ENCODE peak calls at places on chromosomes 11 and 22, in seven cellular contexts. R, H, Z, G, V, O and C are unnamed samples.

GRCh38 chr11:17129003-17129402 is 51.5 kb upstream of the RPS13 start:
- DNase-seq in R (no peak), H (peak; percentile 60), Z (peak; percentile 2), G (no peak), V (no peak), O (no peak), C (no peak)

GRCh38 chr11:93585758-93586157 is 42.6 kb upstream of the SMCO4 start:
- DNase-seq in R (no peak), H (peak; percentile 73), Z (peak; percentile 83), G (no peak), V (peak; percentile 40), O (peak; percentile 46), C (no peak)

GRCh38 chr11:9660886-9661285 is 3.0 kb upstream of the SWAP70 start:
- DNase-seq in R (no peak), H (peak; percentile 80), Z (no peak), G (no peak), V (no peak), O (no peak), C (no peak)

GRCh38 chr11:7965386-7965785 is at the start of gene NLRP10:
- DNase-seq in R (no peak), H (peak; percentile 95), Z (peak; percentile 6), G (no peak), V (no peak), O (no peak), C (no peak)

GRCh38 chr11:31641477-31642062 is 132.0 kb downstream of the ELP4 start:
- DNase-seq in R (peak; percentile 17), H (peak; percentile 36), Z (peak; percentile 35), G (peak; percentile 38), V (peak; percentile 64), O (peak; percentile 35), C (peak; percentile 49)

GRCh38 chr11:97740783-97741151 is 1280.0 kb upstream of the CNTN5 start:
- DNase-seq in R (no peak), H (no peak), Z (no peak), G (no peak), V (no peak), O (no peak), C (no peak)

GRCh38 chr22:46336119-46337078 is 885 bp downstream of the TRMU start:
- DNase-seq in R (no peak), H (peak; percentile 8), Z (peak; percentile 45), G (peak; percentile 4), V (peak; percentile 28), O (no peak), C (no peak)

GRCh38 chr11:5151713-5152153 is 2.8 kb downstream of the OR52A1 start:
- DNase-seq in R (no peak), H (no peak), Z (no peak), G (no peak), V (peak; percentile 37), O (no peak), C (no peak)

GRCh38 chr22:46965552-46966494 is 203.4 kb downstream of the TBC1D22A start:
- DNase-seq in R (no peak), H (peak; percentile 7), Z (no peak), G (no peak), V (no peak), O (no peak), C (no peak)

GRCh38 chr11:32045456-32045855 is 45.4 kb upstream of the RCN1 start:
- DNase-seq in R (no peak), H (no peak), Z (no peak), G (no peak), V (no peak), O (no peak), C (no peak)

GRCh38 chr11:112625816-112626215 is 335.4 kb upstream of the NCAM1 start:
- DNase-seq in R (no peak), H (no peak), Z (no peak), G (no peak), V (no peak), O (no peak), C (no peak)

GRCh38 chr22:47357086-47357485 is 594.6 kb downstream of the TBC1D22A start:
- DNase-seq in R (no peak), H (no peak), Z (no peak), G (no peak), V (no peak), O (no peak), C (no peak)

GRCh38 chr11:47399860-47400812 is 8.3 kb upstream of the SLC39A13 start:
- DNase-seq in R (no peak), H (no peak), Z (no peak), G (no peak), V (peak; percentile 76), O (no peak), C (peak; percentile 72)

GRCh38 chr11:120409655-120410054 is 73.4 kb downstream of the ARHGEF12 start:
- DNase-seq in R (no peak), H (peak; percentile 18), Z (no peak), G (no peak), V (no peak), O (no peak), C (no peak)

GRCh38 chr22:41561335-41561734 is 525 bp downstream of the CSDC2 start:
- DNase-seq in R (no peak), H (no peak), Z (no peak), G (no peak), V (peak; percentile 62), O (no peak), C (peak; percentile 54)

DNA sequence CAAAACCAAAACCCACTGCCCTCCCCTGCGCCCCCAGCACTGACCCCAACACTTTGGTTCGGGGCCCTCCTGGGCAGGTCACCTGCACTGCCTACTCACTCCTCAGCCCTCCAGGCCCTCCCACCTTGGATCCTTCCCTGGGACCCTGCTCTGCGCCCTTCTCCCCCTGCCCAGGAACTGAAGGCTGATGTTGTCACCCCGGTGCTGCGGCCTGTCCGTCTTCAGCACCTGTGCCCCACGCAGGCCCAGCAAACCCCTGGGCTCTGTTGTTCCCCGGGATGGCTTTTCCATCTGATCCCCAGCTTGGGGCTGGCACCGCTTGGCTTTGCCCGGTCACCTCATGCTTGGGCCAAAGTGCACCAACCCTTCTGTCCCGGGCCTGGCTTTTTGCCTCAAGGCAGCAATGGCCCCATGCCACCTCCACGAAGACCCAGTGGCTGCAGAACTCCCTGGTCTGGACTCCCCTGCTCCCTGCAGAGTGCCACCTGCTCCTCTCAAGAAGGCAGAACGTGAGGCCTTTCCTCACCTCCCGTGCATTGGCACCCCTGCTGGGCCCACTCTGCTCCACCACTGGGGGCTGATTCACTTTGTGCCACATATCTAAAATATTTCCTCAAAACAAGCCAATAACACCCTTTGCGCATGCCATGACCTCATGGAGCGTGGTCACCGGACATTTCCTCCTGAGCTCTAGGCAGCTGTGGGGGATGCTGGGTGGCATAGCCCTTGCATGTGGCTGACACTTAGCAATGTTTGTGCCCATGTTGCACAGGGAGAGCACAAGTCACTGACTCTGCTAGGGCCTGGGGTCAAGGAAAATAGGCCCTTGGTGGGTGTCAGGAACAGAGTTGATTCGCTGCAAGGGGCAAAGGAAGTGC is 8.8 kb downstream of the PPM1F start:
- DNase-seq in R (no peak), H (no peak), Z (no peak), G (no peak), V (no peak), O (no peak), C (no peak)
- H3K9ac ChIP-seq in R (no peak overlapping the region), H (no peak overlapping the region), Z (peak overlapping the region; percentile 70), G (no peak overlapping the region), V (no peak overlapping the region), O (no peak overlapping the region), C (no peak overlapping the region)

GRCh38 chr11:44530413-44531115 is 34.9 kb upstream of the CD82 start:
- DNase-seq in R (no peak), H (peak; percentile 19), Z (peak; percentile 29), G (no peak), V (peak; percentile 57), O (no peak), C (no peak)
- H2AK5ac ChIP-seq in R (no peak overlapping the region), H (no peak overlapping the region), Z (no peak overlapping the region), G (no peak overlapping the region), V (no peak overlapping the region), O (no peak overlapping the region), C (no peak overlapping the region)

GRCh38 chr11:20457001-20457768 is 69.7 kb downstream of the PRMT3 start:
- DNase-seq in R (no peak), H (no peak), Z (no peak), G (no peak), V (no peak), O (no peak), C (no peak)
- H3K9ac ChIP-seq in R (no peak overlapping the region), H (no peak overlapping the region), Z (no peak overlapping the region), G (no peak overlapping the region), V (no peak overlapping the region), O (no peak overlapping the region), C (no peak overlapping the region)

DNA sequence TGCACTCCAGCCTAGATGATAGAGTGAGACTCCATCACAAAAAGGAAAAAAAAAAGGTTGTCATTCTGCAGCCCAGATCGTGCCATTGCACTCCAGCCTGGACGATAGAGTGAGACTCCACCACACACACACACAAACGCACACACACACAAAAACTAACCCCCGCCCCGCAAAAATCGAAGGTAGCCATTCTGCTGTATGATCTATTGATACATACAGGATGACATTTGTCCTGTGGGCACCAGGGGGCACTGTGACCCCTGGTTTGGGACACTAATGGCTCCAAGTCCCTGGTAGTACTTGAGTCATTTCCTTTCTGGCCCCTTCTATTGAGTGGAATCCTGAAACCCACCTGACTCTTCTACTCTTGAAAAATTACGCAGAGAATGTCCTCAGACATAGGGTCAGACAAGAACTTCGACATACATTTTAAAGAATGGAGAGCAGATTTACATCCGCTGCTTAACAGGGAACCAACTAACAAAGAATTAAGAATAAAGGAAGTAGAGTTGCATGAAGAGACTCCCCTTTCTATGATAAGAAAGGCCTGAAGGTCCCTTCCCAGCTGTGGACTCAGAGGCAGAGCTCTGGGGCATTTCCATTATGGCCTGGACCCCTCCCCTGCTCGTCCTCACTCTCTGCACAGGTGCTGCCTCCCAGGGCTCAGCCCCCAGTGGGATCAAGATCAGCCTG is 35.0 kb upstream of the PRAME start:
- DNase-seq in R (no peak), H (peak; percentile 53), Z (peak; percentile 19), G (peak; percentile 29), V (peak; percentile 72), O (peak; percentile 39), C (peak; percentile 63)
- H2AK5ac ChIP-seq in R (no peak overlapping the region), H (no peak overlapping the region), Z (no peak overlapping the region), G (no peak overlapping the region), V (no peak overlapping the region), O (no peak overlapping the region), C (no peak overlapping the region)

GRCh38 chr22:19579880-19580279 is 55.7 kb upstream of the CLDN5 start:
- DNase-seq in R (no peak), H (no peak), Z (no peak), G (no peak), V (no peak), O (no peak), C (no peak)
- H3K9ac ChIP-seq in R (no peak overlapping the region), H (no peak overlapping the region), Z (no peak overlapping the region), G (no peak overlapping the region), V (no peak overlapping the region), O (no peak overlapping the region), C (no peak overlapping the region)